ENCODE peak calls at places on chromosomes 16 and 17, in nine cellular contexts. I, N, X, E, U, L, P, Z and M are unnamed samples.

GRCh38 chr17:78086740-78087139 is 41.8 kb downstream of the TMC6 start:
- DNase-seq in I (no peak), N (no peak), X (no peak), E (no peak), U (no peak), L (no peak), P (no peak), Z (no peak), M (no peak)

GRCh38 chr16:4489030-4489429 is 12.8 kb downstream of the HMOX2 start:
- DNase-seq in I (no peak), N (no peak), X (no peak), E (no peak), U (no peak), L (peak; percentile 83), P (no peak), Z (peak; percentile 79), M (no peak)

GRCh38 chr16:19607610-19608280 is 52.2 kb downstream of the VPS35L start:
- DNase-seq in I (no peak), N (peak; percentile 66), X (no peak), E (no peak), U (no peak), L (peak; percentile 20), P (no peak), Z (peak; percentile 47), M (no peak)

GRCh38 chr17:4209611-4210010 is 54.2 kb downstream of the ANKFY1 start:
- DNase-seq in I (no peak), N (no peak), X (no peak), E (no peak), U (no peak), L (no peak), P (no peak), Z (no peak), M (no peak)

GRCh38 chr17:50908860-50909764 is 43.0 kb upstream of the TOB1 start:
- DNase-seq in I (no peak), N (no peak), X (peak; percentile 58), E (no peak), U (no peak), L (no peak), P (no peak), Z (peak; percentile 67), M (no peak)

GRCh38 chr17:57256708-57257112 is 387 bp downstream of the MSI2 start:
- DNase-seq in I (peak; percentile 39), N (no peak), X (peak; percentile 42), E (peak; percentile 34), U (no peak), L (peak; percentile 19), P (no peak), Z (peak; percentile 33), M (no peak)

GRCh38 chr17:44604149-44605115 is 47.1 kb downstream of the FZD2 start:
- DNase-seq in I (no peak), N (no peak), X (no peak), E (no peak), U (no peak), L (no peak), P (no peak), Z (no peak), M (no peak)

GRCh38 chr16:86718118-86718517 is 139.8 kb downstream of the FOXL1 start:
- DNase-seq in I (no peak), N (no peak), X (no peak), E (no peak), U (no peak), L (peak; percentile 48), P (no peak), Z (no peak), M (no peak)

GRCh38 chr17:16950488-16950887 is 21.4 kb downstream of the TNFRSF13B start:
- DNase-seq in I (no peak), N (no peak), X (no peak), E (no peak), U (no peak), L (no peak), P (peak; percentile 56), Z (no peak), M (no peak)

GRCh38 chr17:69450131-69450530 is 35.6 kb downstream of the MAP2K6 start:
- DNase-seq in I (no peak), N (no peak), X (no peak), E (no peak), U (no peak), L (no peak), P (no peak), Z (no peak), M (no peak)

GRCh38 chr17:15262291-15263205 is 2.6 kb downstream of the PMP22 start:
- DNase-seq in I (peak; percentile 83), N (peak; percentile 83), X (no peak), E (peak; percentile 85), U (peak; percentile 97), L (peak; percentile 89), P (peak; percentile 88), Z (peak; percentile 87), M (peak; percentile 59)

GRCh38 chr17:81288715-81289114 is 6.4 kb downstream of the SLC38A10 start:
- DNase-seq in I (no peak), N (no peak), X (no peak), E (no peak), U (no peak), L (no peak), P (no peak), Z (no peak), M (no peak)

GRCh38 chr17:40615989-40616476 is 31.6 kb downstream of the SMARCE1 start:
- DNase-seq in I (no peak), N (no peak), X (no peak), E (no peak), U (no peak), L (no peak), P (peak; percentile 71), Z (no peak), M (no peak)

GRCh38 chr17:40615295-40615988 is 32.2 kb downstream of the SMARCE1 start:
- DNase-seq in I (peak; percentile 63), N (no peak), X (peak; percentile 60), E (peak; percentile 59), U (peak; percentile 91), L (peak; percentile 58), P (peak; percentile 71), Z (peak; percentile 34), M (peak; percentile 60)

GRCh38 chr17:40618754-40619625 is 28.6 kb downstream of the SMARCE1 start:
- DNase-seq in I (peak; percentile 51), N (no peak), X (no peak), E (no peak), U (no peak), L (no peak), P (no peak), Z (no peak), M (no peak)

GRCh38 chr17:40616592-40616991 is 31.0 kb downstream of the SMARCE1 start:
- DNase-seq in I (no peak), N (no peak), X (no peak), E (no peak), U (no peak), L (no peak), P (no peak), Z (no peak), M (no peak)

GRCh38 chr17:40617678-40618240 is 29.9 kb downstream of the SMARCE1 start:
- DNase-seq in I (peak; percentile 46), N (peak; percentile 12), X (no peak), E (no peak), U (no peak), L (no peak), P (no peak), Z (no peak), M (peak; percentile 34)
- TF ChIP-seq CTCF in I (no peak), N (no peak), X (no peak), E (no peak), U (no peak), L (no peak), P (no peak), Z (no peak), M (no peak)

GRCh38 chr16:25031441-25032307 is 16.5 kb upstream of the ARHGAP17 start:
- DNase-seq in I (peak; percentile 93), N (peak; percentile 87), X (peak; percentile 83), E (peak; percentile 91), U (peak; percentile 98), L (peak; percentile 97), P (peak; percentile 94), Z (peak; percentile 96), M (peak; percentile 80)
- TF ChIP-seq CTCF in I (no peak), N (no peak), X (no peak), E (no peak), U (no peak), L (no peak), P (no peak), Z (no peak), M (no peak)

GRCh38 chr16:56868175-56868574 is 3.2 kb downstream of the SLC12A3 start:
- DNase-seq in I (no peak), N (no peak), X (no peak), E (no peak), U (no peak), L (no peak), P (no peak), Z (no peak), M (no peak)

GRCh38 chr16:56870271-56870888 is 5.4 kb downstream of the SLC12A3 start:
- DNase-seq in I (no peak), N (no peak), X (no peak), E (no peak), U (no peak), L (no peak), P (no peak), Z (no peak), M (no peak)

GRCh38 chr16:56871172-56871593 is 6.2 kb downstream of the SLC12A3 start:
- DNase-seq in I (peak; percentile 56), N (no peak), X (no peak), E (peak; percentile 59), U (no peak), L (peak; percentile 64), P (no peak), Z (peak; percentile 13), M (no peak)

GRCh38 chr16:56866955-56867830 is 2.2 kb downstream of the SLC12A3 start:
- DNase-seq in I (peak; percentile 54), N (peak; percentile 51), X (no peak), E (peak; percentile 37), U (peak; percentile 66), L (peak; percentile 84), P (no peak), Z (peak; percentile 63), M (no peak)

DNA sequence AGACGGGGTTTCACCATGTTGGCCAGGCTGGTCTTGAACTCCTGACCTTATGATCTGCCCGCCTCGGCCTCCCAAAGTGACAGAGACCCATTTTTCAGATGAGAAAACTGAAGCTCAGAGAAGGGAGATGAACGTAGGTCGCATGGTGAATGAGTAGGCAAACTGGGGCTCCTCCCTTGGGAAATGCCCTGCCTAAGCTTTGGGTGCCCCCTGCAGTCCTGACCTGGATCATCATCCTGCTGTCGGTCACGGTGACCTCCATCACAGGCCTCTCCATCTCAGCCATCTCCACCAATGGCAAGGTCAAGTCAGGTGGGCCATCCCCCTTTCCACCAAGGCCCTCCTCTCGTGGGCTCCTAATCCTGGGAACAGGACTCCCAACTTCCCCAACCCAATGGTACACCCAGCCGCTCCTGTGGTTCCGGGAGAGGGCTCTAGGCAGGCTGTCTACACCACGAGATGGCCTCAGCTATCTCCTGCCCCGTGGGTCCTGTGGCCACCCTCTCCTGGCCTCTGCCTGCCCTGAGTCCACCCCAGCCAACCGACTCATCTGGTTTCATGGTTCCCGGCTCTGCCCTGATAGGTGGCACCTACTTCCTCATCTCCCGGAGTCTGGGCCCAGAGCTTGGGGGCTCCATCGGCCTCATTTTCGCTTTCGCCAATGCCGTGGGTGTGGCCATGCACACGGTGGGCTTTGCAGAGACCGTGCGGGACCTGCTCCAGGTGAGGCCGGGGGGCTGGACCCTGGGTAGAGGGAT is 4.7 kb downstream of the SLC12A3 start:
- DNase-seq in I (no peak), N (no peak), X (no peak), E (peak; percentile 24), U (peak; percentile 66), L (peak; percentile 39), P (no peak), Z (no peak), M (no peak)
- TF ChIP-seq CTCF in I (no peak), N (no peak), X (no peak), E (no peak), U (peak; percentile 35), L (peak; percentile 8), P (no peak), Z (peak; percentile 25), M (no peak)

GRCh38 chr16:543301-544164 is 16.0 kb downstream of the CAPN15 start:
- DNase-seq in I (no peak), N (no peak), X (no peak), E (no peak), U (no peak), L (no peak), P (no peak), Z (no peak), M (no peak)
- TF ChIP-seq CTCF in I (no peak), N (no peak), X (no peak), E (no peak), U (no peak), L (no peak), P (no peak), Z (no peak), M (no peak)